ENCODE peak calls at places on chromosomes 4 and X, in ten cellular contexts. N, A, G, L, D, U, H, R, Q and P are unnamed samples.

GRCh38 chr4:123890889-123891288 is 494.3 kb downstream of the SPRY1 start:
- DNase-seq in N (no peak), R (no peak), L (no peak), U (no peak), H (no peak), G (no peak), Q (no peak), D (no peak), A (no peak), P (no peak)

GRCh38 chrX:18354369-18355329 is at the start of gene SCML2:
- DNase-seq in R (peak), Q (peak), L (peak), D (peak), A (no peak), G (no peak), H (peak), N (no peak), U (peak), P (peak)

GRCh38 chrX:110086162-110086915 is 83.4 kb downstream of the TMEM164 start:
- DNase-seq in N (no peak), G (no peak), R (no peak), D (no peak), U (no peak), A (no peak), Q (no peak), L (peak), H (no peak), P (no peak)

GRCh38 chr4:1793940-1794808 is 1.1 kb downstream of the FGFR3 start:
- DNase-seq in A (peak), R (no peak), Q (no peak), G (no peak), D (no peak), N (no peak), U (no peak), H (peak), L (peak), P (no peak)

GRCh38 chrX:47802589-47802988 is 34.1 kb upstream of the ZNF81 start:
- DNase-seq in Q (no peak), D (no peak), U (peak), L (peak), G (no peak), H (no peak), A (no peak), N (no peak), R (no peak), P (no peak)

GRCh38 chrX:49844622-49845021 is 15.5 kb downstream of the PAGE4 start:
- DNase-seq in N (no peak), R (peak), H (no peak), A (no peak), L (no peak), Q (no peak), U (peak), D (no peak), G (no peak), P (peak)

GRCh38 chr4:159049780-159050375 is 53.0 kb upstream of the RAPGEF2 start:
- DNase-seq in R (no peak), A (no peak), N (no peak), L (no peak), H (no peak), G (no peak), D (no peak), Q (no peak), U (no peak), P (no peak)

GRCh38 chr4:3520276-3520675 is 11.9 kb downstream of the LRPAP1 start:
- DNase-seq in A (no peak), Q (no peak), G (peak), D (no peak), L (no peak), H (no peak), N (no peak), U (no peak), R (no peak), P (no peak)

GRCh38 chr4:30719363-30720020 is 677 bp upstream of the PCDH7 start:
- DNase-seq in D (peak), R (no peak), A (no peak), Q (peak), H (no peak), L (peak), G (peak), N (peak), U (peak), P (peak)

GRCh38 chr4:8560265-8561047 is 19.7 kb upstream of the GPR78 start:
- DNase-seq in U (no peak), R (no peak), A (no peak), H (no peak), G (peak), Q (no peak), L (peak), N (no peak), D (no peak), P (no peak)

GRCh38 chr4:590313-590841 is 14.3 kb upstream of the TMEM271 start:
- DNase-seq in N (peak), L (no peak), H (no peak), A (no peak), R (no peak), D (no peak), G (peak), Q (no peak), U (no peak), P (no peak)

GRCh38 chr4:7197910-7198309 is 5.6 kb downstream of the SORCS2 start:
- DNase-seq in N (peak), L (no peak), R (no peak), H (no peak), Q (no peak), G (peak), A (no peak), U (no peak), D (peak), P (no peak)

GRCh38 chr4:55503164-55503563 is 43.5 kb downstream of the CLOCK start:
- DNase-seq in G (no peak), D (no peak), H (no peak), N (no peak), U (no peak), R (no peak), L (peak), A (peak), Q (no peak), P (no peak)

GRCh38 chrX:110938977-110939732 is 143.5 kb upstream of the CHRDL1 start:
- DNase-seq in L (no peak), D (no peak), Q (no peak), N (no peak), H (no peak), A (no peak), U (no peak), G (no peak), R (no peak), P (no peak)

GRCh38 chr4:80713409-80713808 is 317.1 kb upstream of the BMP3 start:
- DNase-seq in D (no peak), A (no peak), Q (no peak), R (no peak), N (no peak), U (no peak), H (no peak), G (no peak), L (peak), P (no peak)

GRCh38 chr4:186807809-186808634 is 84.4 kb upstream of the FAT1 start:
- DNase-seq in L (no peak), H (no peak), R (no peak), N (no peak), A (no peak), D (no peak), Q (peak), U (no peak), G (no peak), P (no peak)

GRCh38 chrX:1390621-1391369 is 1.1 kb downstream of the SLC25A6 start:
- DNase-seq in L (no peak), Q (no peak), A (peak), H (no peak), R (no peak), G (peak), D (no peak), U (no peak), N (peak), P (no peak)

GRCh38 chr4:3037957-3038451 is 36.3 kb downstream of the HTT-AS start:
- DNase-seq in G (no peak), L (no peak), H (peak), A (no peak), D (no peak), N (peak), Q (no peak), R (no peak), U (no peak), P (no peak)

GRCh38 chrX:110228453-110228852 is 89.4 kb downstream of the AMMECR1 start:
- DNase-seq in Q (no peak), D (no peak), U (no peak), R (no peak), A (no peak), H (no peak), N (no peak), L (no peak), G (no peak), P (no peak)

GRCh38 chrX:98077440-98077839 is 1193.7 kb downstream of the RPA4 start:
- DNase-seq in R (no peak), U (no peak), D (no peak), A (no peak), N (no peak), L (no peak), Q (no peak), G (no peak), H (no peak), P (no peak)

GRCh38 chrX:12890467-12890866 is 16.0 kb upstream of the TLR8 start:
- DNase-seq in H (no peak), U (no peak), Q (no peak), N (no peak), G (no peak), D (no peak), L (no peak), A (no peak), R (no peak), P (no peak)

GRCh38 chr4:81984746-81985145 is 389.0 kb downstream of the HNRNPD start:
- DNase-seq in Q (no peak), H (no peak), A (no peak), G (no peak), U (no peak), R (no peak), N (no peak), L (no peak), D (no peak), P (no peak)

GRCh38 chr4:1405249-1405635 is 1.0 kb downstream of the NKX1-1 start:
- DNase-seq in H (no peak), U (no peak), R (no peak), Q (no peak), G (no peak), A (no peak), L (no peak), N (no peak), D (peak), P (no peak)

GRCh38 chr4:52251864-52252263 is 200.8 kb downstream of the SPATA18 start:
- DNase-seq in G (no peak), N (no peak), L (no peak), R (no peak), D (no peak), H (no peak), A (no peak), U (no peak), Q (no peak), P (no peak)

GRCh38 chrX:103716967-103717366 is 6.3 kb downstream of the TMEM31 start:
- DNase-seq in H (no peak), D (no peak), R (no peak), G (no peak), N (no peak), L (peak), U (no peak), A (no peak), Q (no peak), P (no peak)

GRCh38 chr4:89836897-89837384 is at the start of gene SNCA:
- DNase-seq in U (peak), G (peak), N (no peak), L (peak), Q (no peak), H (peak), D (peak), A (no peak), R (peak), P (peak)

GRCh38 chr4:80231180-80231579 is 33.9 kb downstream of the PRDM8 start:
- DNase-seq in A (peak), L (no peak), Q (no peak), N (no peak), H (no peak), G (no peak), R (no peak), U (no peak), D (no peak), P (no peak)

GRCh38 chr4:62232755-62233280 is 1032.7 kb downstream of the ADGRL3 start:
- DNase-seq in A (no peak), N (no peak), L (no peak), D (no peak), Q (no peak), R (no peak), G (no peak), H (no peak), U (no peak), P (no peak)

GRCh38 chr4:77188498-77189187 is 31.6 kb downstream of the CCNG2 start:
- DNase-seq in A (no peak), Q (no peak), N (no peak), L (no peak), U (no peak), G (no peak), R (no peak), H (no peak), D (no peak), P (no peak)

GRCh38 chrX:27815209-27815608 is 7.4 kb downstream of the MAGEB10 start:
- DNase-seq in U (no peak), L (peak), N (no peak), G (no peak), D (no peak), H (no peak), R (no peak), Q (no peak), A (no peak), P (no peak)

GRCh38 chr4:165133150-165133549 is 20.5 kb upstream of the TMEM192 start:
- DNase-seq in A (no peak), N (no peak), D (no peak), U (no peak), G (no peak), R (no peak), H (no peak), Q (no peak), L (no peak), P (no peak)